ENCODE peak calls at places on chromosome 17, in four cellular contexts. S is CD4-positive, CD25-positive, alpha-beta regulatory T cell; Q is dorsolateral prefrontal cortex; C is uterus. J is an unnamed sample.

GRCh38 chr17:83078378-83079339 is 750 bp upstream of the METRNL start:
- DNase-seq in S (peak), Q (no peak), C (no peak), J (no peak)

GRCh38 chr17:77089118-77089477 is 51.7 kb upstream of the SEC14L1 start:
- DNase-seq in S (no peak), Q (no peak), C (no peak), J (no peak)

GRCh38 chr17:77435272-77436057 is 294.7 kb downstream of the SEC14L1 start:
- DNase-seq in S (peak), Q (no peak), C (no peak), J (no peak)

GRCh38 chr17:65123757-65124675 is 13.2 kb upstream of the RGS9 start:
- DNase-seq in S (no peak), Q (no peak), C (no peak), J (no peak)

GRCh38 chr17:4678448-4679026 is 25.4 kb downstream of the PELP1 start:
- DNase-seq in S (no peak), Q (no peak), C (no peak), J (no peak)

GRCh38 chr17:58181796-58182195 is 10.7 kb upstream of the EPX start:
- DNase-seq in S (no peak), Q (no peak), C (no peak), J (no peak)

GRCh38 chr17:40530988-40531971 is 29.9 kb upstream of the TNS4 start:
- DNase-seq in S (peak), Q (no peak), C (peak), J (no peak)

GRCh38 chr17:83137523-83137922 is 58.1 kb downstream of the METRNL start:
- DNase-seq in S (no peak), Q (no peak), C (no peak), J (no peak)

GRCh38 chr17:65222216-65222738 is 85.1 kb downstream of the RGS9 start:
- DNase-seq in S (no peak), Q (no peak), C (no peak), J (no peak)

GRCh38 chr17:4163951-4164350 is 21.0 kb downstream of the CYB5D2 start:
- DNase-seq in S (no peak), Q (no peak), C (no peak), J (no peak)

GRCh38 chr17:2179615-2180295 is 123.8 kb downstream of the SMG6 start:
- DNase-seq in S (no peak), Q (peak), C (peak), J (no peak)

GRCh38 chr17:36459601-36460000 is 26.9 kb upstream of the ZNHIT3 start:
- DNase-seq in S (no peak), Q (no peak), C (no peak), J (no peak)

GRCh38 chr17:15364615-15365014 is 23.2 kb upstream of the TEKT3 start:
- DNase-seq in S (no peak), Q (no peak), C (no peak), J (no peak)

GRCh38 chr17:35774499-35774898 is 13.8 kb downstream of the C17orf50 start:
- DNase-seq in S (no peak), Q (no peak), C (peak), J (no peak)

GRCh38 chr17:47265983-47266541 is 12.4 kb downstream of the ITGB3 start:
- DNase-seq in S (no peak), Q (no peak), C (no peak), J (no peak)

GRCh38 chr17:64781394-64781793 is 119.3 kb upstream of the SMURF2 start:
- DNase-seq in S (no peak), Q (no peak), C (peak), J (no peak)

GRCh38 chr17:9132944-9133610 is 111.8 kb downstream of the NTN1 start:
- DNase-seq in S (no peak), Q (no peak), C (no peak), J (no peak)

GRCh38 chr17:51016099-51016498 is 104.6 kb downstream of the SPAG9 start:
- DNase-seq in S (no peak), Q (no peak), C (no peak), J (no peak)

GRCh38 chr17:50150354-50151040 is at the start of gene PPP1R9B:
- DNase-seq in S (no peak), Q (no peak), C (no peak), J (no peak)

GRCh38 chr17:33013596-33014375 is 22.1 kb downstream of the SPACA3 start:
- DNase-seq in S (no peak), Q (no peak), C (no peak), J (no peak)

GRCh38 chr17:73510981-73511442 is 133.2 kb downstream of the SDK2 start:
- DNase-seq in S (no peak), Q (peak), C (no peak), J (no peak)

GRCh38 chr17:49290690-49291326 is 60.2 kb upstream of the PHOSPHO1 start:
- DNase-seq in S (peak), Q (no peak), C (no peak), J (no peak)

GRCh38 chr17:43092891-43093290 is 32.3 kb downstream of the BRCA1 start:
- DNase-seq in S (no peak), Q (no peak), C (no peak), J (no peak)

GRCh38 chr17:5592382-5592781 is 8.1 kb upstream of the NLRP1 start:
- DNase-seq in S (peak), Q (no peak), C (no peak), J (no peak)

GRCh38 chr17:66580178-66580577 is 254.7 kb upstream of the CACNG5 start:
- DNase-seq in S (no peak), Q (no peak), C (peak), J (no peak)

GRCh38 chr17:68497885-68498319 is 14.3 kb upstream of the PRKAR1A start:
- DNase-seq in S (no peak), Q (no peak), C (no peak), J (no peak)

GRCh38 chr17:918102-918740 is 61.4 kb downstream of the NXN start:
- DNase-seq in S (no peak), Q (no peak), C (no peak), J (no peak)

GRCh38 chr17:35499548-35499947 is 37.9 kb downstream of the SLFN12L start:
- DNase-seq in S (no peak), Q (no peak), C (no peak), J (no peak)

GRCh38 chr17:50565559-50566350 is 5.2 kb downstream of the CACNA1G start:
- DNase-seq in S (peak), Q (peak), C (no peak), J (peak)

GRCh38 chr17:43530303-43531081 is 15.6 kb downstream of the ETV4 start:
- DNase-seq in S (no peak), Q (no peak), C (peak), J (no peak)

GRCh38 chr17:3812284-3812683 is 11.3 kb upstream of the ITGAE start:
- DNase-seq in S (no peak), Q (no peak), C (no peak), J (no peak)

DNA sequence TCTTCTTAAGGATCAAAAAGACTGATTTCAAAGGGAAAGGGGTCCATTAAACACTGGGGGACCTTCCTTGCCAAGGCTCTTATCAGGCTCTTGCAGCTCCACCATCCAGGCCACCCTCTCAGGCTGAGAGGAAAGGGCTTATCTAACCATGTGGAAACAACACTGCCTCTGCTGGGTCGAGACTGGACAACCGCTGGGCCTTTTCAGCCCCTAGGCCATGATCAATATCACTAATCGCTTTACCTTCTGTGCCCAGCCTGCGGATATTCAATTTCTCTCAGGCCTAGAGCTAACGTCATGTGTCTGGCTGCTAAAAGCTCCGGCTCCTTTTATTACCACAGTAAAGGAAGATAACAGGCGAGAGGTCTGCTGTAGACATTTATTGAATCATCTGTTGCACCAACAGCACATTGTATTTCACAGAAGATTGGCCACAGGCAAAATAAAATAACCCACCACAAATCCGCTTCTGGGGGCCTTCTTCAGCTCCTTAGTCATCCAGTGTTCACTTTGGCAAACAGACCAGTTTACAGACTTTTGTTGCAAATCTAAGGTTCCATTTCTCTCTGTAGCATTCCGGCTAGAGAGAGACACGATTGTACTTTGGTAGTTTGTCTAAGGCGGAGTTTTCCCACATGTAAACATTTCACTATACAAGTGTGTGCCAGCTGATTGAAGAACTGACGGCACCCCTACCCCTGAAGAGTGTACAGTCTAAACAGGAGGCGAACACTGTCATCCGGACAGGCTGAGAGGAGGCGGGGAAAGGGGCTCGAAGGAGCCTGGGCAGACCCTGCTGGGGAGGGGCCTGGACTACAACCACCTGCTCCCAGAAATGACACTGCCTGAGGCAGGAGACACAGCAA is 13.9 kb downstream of the CYB561 start:
- DNase-seq in S (no peak), Q (no peak), C (no peak), J (no peak)
- H3K27ac ChIP-seq in S (no peak), Q (no peak), C (peak), J (peak)

GRCh38 chr17:18985475-18985874 is 19.1 kb downstream of the FAM83G start:
- DNase-seq in S (no peak), Q (no peak), C (no peak), J (no peak)

GRCh38 chr17:18987862-18988545 is 16.6 kb downstream of the FAM83G start:
- DNase-seq in S (no peak), Q (no peak), C (no peak), J (no peak)

GRCh38 chr17:18987230-18987610 is 17.3 kb downstream of the FAM83G start:
- DNase-seq in S (no peak), Q (no peak), C (no peak), J (no peak)

GRCh38 chr17:18988546-18989173 is 15.9 kb downstream of the FAM83G start:
- DNase-seq in S (no peak), Q (no peak), C (no peak), J (no peak)

DNA sequence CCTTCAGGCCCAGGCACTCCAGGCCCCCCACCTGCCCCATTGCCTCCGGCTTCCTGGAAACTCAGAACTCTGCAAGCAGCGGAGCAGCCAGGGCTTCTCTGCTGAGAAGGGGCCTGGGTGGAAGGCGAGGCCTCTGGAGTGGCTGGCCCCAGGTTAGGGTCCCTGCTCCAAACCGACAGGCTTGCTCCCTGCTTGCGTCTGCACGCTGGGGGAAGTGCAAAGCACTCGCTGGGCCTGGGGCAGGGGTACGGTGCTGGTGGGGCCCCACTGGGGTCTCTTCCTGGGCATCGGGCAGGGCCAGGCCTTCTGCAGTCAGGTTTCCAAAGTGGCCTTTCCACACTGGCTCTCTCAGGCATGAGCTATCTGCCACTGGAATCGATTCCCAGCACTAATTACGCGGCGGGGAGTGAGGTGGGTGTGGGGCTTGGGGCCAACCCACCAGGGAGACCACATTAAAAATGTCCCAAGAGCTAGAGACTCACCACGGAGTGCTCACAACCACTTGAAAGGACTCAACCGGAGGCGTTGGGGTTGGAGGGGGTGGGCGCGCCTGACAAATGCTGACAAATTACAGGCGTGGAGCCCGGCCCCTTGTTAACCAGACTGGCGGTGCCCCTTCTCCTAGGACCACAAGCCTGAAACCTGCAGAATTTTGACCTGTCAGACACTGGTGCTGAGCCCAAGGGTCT is 17.9 kb downstream of the FAM83G start:
- DNase-seq in S (no peak), Q (no peak), C (no peak), J (no peak)
- H3K27ac ChIP-seq in S (no peak), Q (no peak), C (no peak), J (no peak)

GRCh38 chr17:29596811-29597210 is 3.9 kb downstream of the ANKRD13B start:
- DNase-seq in S (no peak), Q (no peak), C (no peak), J (no peak)

GRCh38 chr17:29595107-29595942 is 2.4 kb downstream of the ANKRD13B start:
- DNase-seq in S (no peak), Q (no peak), C (no peak), J (no peak)

GRCh38 chr17:29594441-29595090 is 1.6 kb downstream of the ANKRD13B start:
- DNase-seq in S (no peak), Q (no peak), C (peak), J (no peak)

GRCh38 chr17:29595943-29596774 is 3.2 kb downstream of the ANKRD13B start:
- DNase-seq in S (no peak), Q (no peak), C (peak), J (no peak)

DNA sequence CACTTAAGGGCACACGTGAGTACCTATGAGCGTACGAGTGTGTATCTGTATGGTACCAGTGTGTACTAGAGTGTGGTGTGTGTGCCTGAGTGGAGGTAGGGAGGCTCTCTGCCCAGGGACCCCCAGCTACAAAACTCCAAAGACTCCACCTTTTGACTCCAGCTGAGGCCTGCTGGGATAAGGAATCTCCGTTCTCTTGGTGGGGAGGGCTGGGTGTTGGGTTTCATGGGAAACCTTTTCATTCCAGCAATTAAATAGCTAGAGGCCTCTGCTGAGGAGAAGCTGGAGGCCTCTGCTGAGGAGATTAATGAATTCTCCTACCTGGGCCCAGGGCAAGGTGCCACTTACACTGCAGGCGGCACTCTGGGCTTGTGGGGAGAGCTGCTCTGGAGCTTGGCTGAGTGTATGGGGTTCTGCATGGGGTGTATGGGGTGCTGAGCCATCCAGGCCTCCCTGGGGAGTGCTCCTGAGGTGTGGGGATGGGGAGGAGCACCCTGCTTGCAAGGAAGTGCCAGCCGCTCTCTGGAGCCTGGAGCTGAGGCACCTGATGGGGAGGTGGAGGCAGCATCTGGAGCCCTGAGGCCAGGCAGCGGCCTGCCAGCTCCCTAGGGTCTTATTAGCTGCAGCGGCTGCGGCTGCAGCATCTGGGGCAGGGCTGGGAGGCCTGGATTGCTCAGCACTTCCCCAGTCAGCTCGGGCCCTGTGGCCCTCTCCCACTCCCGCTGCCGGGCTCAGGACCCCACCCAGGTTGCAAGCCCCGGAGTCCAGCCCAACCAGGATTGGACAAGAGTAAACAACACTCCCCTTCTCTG is 4.6 kb downstream of the ANKRD13B start:
- DNase-seq in S (no peak), Q (no peak), C (no peak), J (no peak)
- H3K27ac ChIP-seq in S (no peak), Q (no peak), C (peak), J (no peak)

DNA sequence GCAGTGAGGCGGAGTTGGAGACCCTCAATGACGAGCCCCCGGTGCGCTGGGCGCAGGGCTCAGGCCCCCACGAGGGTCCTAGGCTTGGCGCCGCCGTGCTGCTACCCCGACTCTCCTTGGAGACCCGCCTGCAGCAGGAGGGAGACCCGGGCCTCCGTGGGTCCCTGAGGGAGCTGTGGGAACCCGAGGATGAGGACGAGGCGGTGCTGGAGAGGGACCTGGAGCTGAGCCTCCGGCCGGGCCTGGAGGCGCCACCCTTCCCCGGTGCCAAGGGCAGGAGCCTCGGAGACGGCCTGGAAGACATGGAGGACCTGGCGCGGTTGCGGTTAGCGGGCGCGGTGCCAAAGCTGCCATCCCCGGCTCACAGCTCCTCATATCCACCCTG is 2.3 kb downstream of the MYO15B start:
- DNase-seq in S (no peak), Q (no peak), C (peak), J (no peak)
- H3K27ac ChIP-seq in S (peak), Q (peak), C (peak), J (peak)